ENCODE peak calls at places on chromosomes 5 and 9, in ten cellular contexts. One of them, this sample, is unnamed.

GRCh38 chr5:14097998-14098471 is 45.1 kb upstream of the TRIO start:
- DNase-seq in hypothalamus: no peak
- DNase-seq in NT2/D1: no peak
- DNase-seq in NCI-H460: no peak
- DNase-seq in posterior cingulate gyrus: no peak
- DNase-seq in NCI-H446: no peak
- DNase-seq in iPS DF 19.7: no peak
- DNase-seq in CD4-positive, CD25-positive, alpha-beta regulatory T cell: no peak
- DNase-seq in EL: peak; percentile 90
- DNase-seq in NCI-H1092 treated with DMSO at 0.1 percent for 48 hours: no peak
- DNase-seq in this sample: no peak

GRCh38 chr5:43193171-43193951 is 1.3 kb downstream of the NIM1K start:
- DNase-seq in hypothalamus: peak; percentile 5
- DNase-seq in NT2/D1: no peak
- DNase-seq in NCI-H460: peak; percentile 20
- DNase-seq in posterior cingulate gyrus: no peak
- DNase-seq in NCI-H446: peak; percentile 77
- DNase-seq in iPS DF 19.7: no peak
- DNase-seq in CD4-positive, CD25-positive, alpha-beta regulatory T cell: peak; percentile 13
- DNase-seq in EL: peak; percentile 90
- DNase-seq in NCI-H1092 treated with DMSO at 0.1 percent for 48 hours: peak; percentile 15
- DNase-seq in this sample: peak; percentile 59

GRCh38 chr5:169394371-169394770 is 93.4 kb upstream of the SLIT3 start:
- DNase-seq in hypothalamus: no peak
- DNase-seq in NT2/D1: no peak
- DNase-seq in NCI-H460: no peak
- DNase-seq in posterior cingulate gyrus: no peak
- DNase-seq in NCI-H446: no peak
- DNase-seq in iPS DF 19.7: no peak
- DNase-seq in CD4-positive, CD25-positive, alpha-beta regulatory T cell: no peak
- DNase-seq in EL: no peak
- DNase-seq in NCI-H1092 treated with DMSO at 0.1 percent for 48 hours: no peak
- DNase-seq in this sample: no peak

GRCh38 chr5:134371834-134372340 is 518 bp downstream of the UBE2B start:
- DNase-seq in hypothalamus: peak; percentile 47
- DNase-seq in NT2/D1: peak; percentile 32
- DNase-seq in NCI-H460: no peak
- DNase-seq in posterior cingulate gyrus: peak; percentile 28
- DNase-seq in NCI-H446: peak; percentile 6
- DNase-seq in iPS DF 19.7: no peak
- DNase-seq in CD4-positive, CD25-positive, alpha-beta regulatory T cell: peak; percentile 10
- DNase-seq in EL: peak; percentile 63
- DNase-seq in NCI-H1092 treated with DMSO at 0.1 percent for 48 hours: peak; percentile 40
- DNase-seq in this sample: peak; percentile 37

GRCh38 chr9:36011379-36011778 is 25.3 kb upstream of the RECK start:
- DNase-seq in hypothalamus: no peak
- DNase-seq in NT2/D1: no peak
- DNase-seq in NCI-H460: no peak
- DNase-seq in posterior cingulate gyrus: no peak
- DNase-seq in NCI-H446: no peak
- DNase-seq in iPS DF 19.7: no peak
- DNase-seq in CD4-positive, CD25-positive, alpha-beta regulatory T cell: no peak
- DNase-seq in EL: no peak
- DNase-seq in NCI-H1092 treated with DMSO at 0.1 percent for 48 hours: no peak
- DNase-seq in this sample: no peak

GRCh38 chr9:123418052-123418430 is 62.0 kb downstream of the CRB2 start:
- DNase-seq in hypothalamus: no peak
- DNase-seq in NT2/D1: no peak
- DNase-seq in NCI-H460: no peak
- DNase-seq in posterior cingulate gyrus: no peak
- DNase-seq in NCI-H446: no peak
- DNase-seq in iPS DF 19.7: no peak
- DNase-seq in CD4-positive, CD25-positive, alpha-beta regulatory T cell: no peak
- DNase-seq in EL: no peak
- DNase-seq in NCI-H1092 treated with DMSO at 0.1 percent for 48 hours: no peak
- DNase-seq in this sample: no peak

GRCh38 chr5:42807722-42808447 is 3.8 kb downstream of the SELENOP start:
- DNase-seq in hypothalamus: no peak
- DNase-seq in NT2/D1: no peak
- DNase-seq in NCI-H460: no peak
- DNase-seq in posterior cingulate gyrus: no peak
- DNase-seq in NCI-H446: no peak
- DNase-seq in iPS DF 19.7: no peak
- DNase-seq in CD4-positive, CD25-positive, alpha-beta regulatory T cell: no peak
- DNase-seq in EL: no peak
- DNase-seq in NCI-H1092 treated with DMSO at 0.1 percent for 48 hours: no peak
- DNase-seq in this sample: no peak

GRCh38 chr5:164449460-164449859 is 944.0 kb downstream of the MAT2B start:
- DNase-seq in hypothalamus: no peak
- DNase-seq in NT2/D1: no peak
- DNase-seq in NCI-H460: no peak
- DNase-seq in posterior cingulate gyrus: no peak
- DNase-seq in NCI-H446: no peak
- DNase-seq in iPS DF 19.7: no peak
- DNase-seq in CD4-positive, CD25-positive, alpha-beta regulatory T cell: no peak
- DNase-seq in EL: no peak
- DNase-seq in NCI-H1092 treated with DMSO at 0.1 percent for 48 hours: no peak
- DNase-seq in this sample: no peak

GRCh38 chr5:2223303-2223702 is 340.6 kb upstream of the IRX4 start:
- DNase-seq in hypothalamus: no peak
- DNase-seq in NT2/D1: no peak
- DNase-seq in NCI-H460: no peak
- DNase-seq in posterior cingulate gyrus: no peak
- DNase-seq in NCI-H446: peak; percentile 27
- DNase-seq in iPS DF 19.7: no peak
- DNase-seq in CD4-positive, CD25-positive, alpha-beta regulatory T cell: no peak
- DNase-seq in EL: no peak
- DNase-seq in NCI-H1092 treated with DMSO at 0.1 percent for 48 hours: no peak
- DNase-seq in this sample: no peak

GRCh38 chr9:133086894-133087293 is 25.1 kb downstream of the CEL start:
- DNase-seq in hypothalamus: no peak
- DNase-seq in NT2/D1: no peak
- DNase-seq in NCI-H460: no peak
- DNase-seq in posterior cingulate gyrus: no peak
- DNase-seq in NCI-H446: no peak
- DNase-seq in iPS DF 19.7: no peak
- DNase-seq in CD4-positive, CD25-positive, alpha-beta regulatory T cell: no peak
- DNase-seq in EL: no peak
- DNase-seq in NCI-H1092 treated with DMSO at 0.1 percent for 48 hours: no peak
- DNase-seq in this sample: no peak

GRCh38 chr9:5549671-5550650 is 39.6 kb downstream of the PDCD1LG2 start:
- DNase-seq in hypothalamus: no peak
- DNase-seq in NT2/D1: no peak
- DNase-seq in NCI-H460: no peak
- DNase-seq in posterior cingulate gyrus: no peak
- DNase-seq in NCI-H446: no peak
- DNase-seq in iPS DF 19.7: no peak
- DNase-seq in CD4-positive, CD25-positive, alpha-beta regulatory T cell: no peak
- DNase-seq in EL: peak; percentile 60
- DNase-seq in NCI-H1092 treated with DMSO at 0.1 percent for 48 hours: no peak
- DNase-seq in this sample: no peak

GRCh38 chr9:3751125-3751758 is 225.4 kb upstream of the RFX3 start:
- DNase-seq in hypothalamus: no peak
- DNase-seq in NT2/D1: no peak
- DNase-seq in NCI-H460: no peak
- DNase-seq in posterior cingulate gyrus: no peak
- DNase-seq in NCI-H446: no peak
- DNase-seq in iPS DF 19.7: no peak
- DNase-seq in CD4-positive, CD25-positive, alpha-beta regulatory T cell: no peak
- DNase-seq in EL: peak; percentile 56
- DNase-seq in NCI-H1092 treated with DMSO at 0.1 percent for 48 hours: no peak
- DNase-seq in this sample: no peak

GRCh38 chr9:82404484-82405280 is 416.1 kb downstream of the SPATA31D1 start:
- DNase-seq in hypothalamus: no peak
- DNase-seq in NT2/D1: no peak
- DNase-seq in NCI-H460: no peak
- DNase-seq in posterior cingulate gyrus: no peak
- DNase-seq in NCI-H446: no peak
- DNase-seq in iPS DF 19.7: no peak
- DNase-seq in CD4-positive, CD25-positive, alpha-beta regulatory T cell: no peak
- DNase-seq in EL: peak; percentile 21
- DNase-seq in NCI-H1092 treated with DMSO at 0.1 percent for 48 hours: no peak
- DNase-seq in this sample: no peak

GRCh38 chr9:91978739-91979414 is 28.8 kb upstream of the ROR2 start:
- DNase-seq in hypothalamus: no peak
- DNase-seq in NT2/D1: no peak
- DNase-seq in NCI-H460: peak; percentile 16
- DNase-seq in posterior cingulate gyrus: no peak
- DNase-seq in NCI-H446: peak; percentile 0
- DNase-seq in iPS DF 19.7: no peak
- DNase-seq in CD4-positive, CD25-positive, alpha-beta regulatory T cell: no peak
- DNase-seq in EL: peak; percentile 91
- DNase-seq in NCI-H1092 treated with DMSO at 0.1 percent for 48 hours: peak; percentile 7
- DNase-seq in this sample: no peak

GRCh38 chr5:150261231-150261630 is 28.3 kb downstream of the CAMK2A start:
- DNase-seq in hypothalamus: no peak
- DNase-seq in NT2/D1: no peak
- DNase-seq in NCI-H460: no peak
- DNase-seq in posterior cingulate gyrus: no peak
- DNase-seq in NCI-H446: no peak
- DNase-seq in iPS DF 19.7: no peak
- DNase-seq in CD4-positive, CD25-positive, alpha-beta regulatory T cell: no peak
- DNase-seq in EL: peak; percentile 18
- DNase-seq in NCI-H1092 treated with DMSO at 0.1 percent for 48 hours: no peak
- DNase-seq in this sample: no peak

GRCh38 chr9:111399211-111399739 is 69.3 kb upstream of the OR2K2 start:
- DNase-seq in hypothalamus: no peak
- DNase-seq in NT2/D1: no peak
- DNase-seq in NCI-H460: no peak
- DNase-seq in posterior cingulate gyrus: no peak
- DNase-seq in NCI-H446: no peak
- DNase-seq in iPS DF 19.7: no peak
- DNase-seq in CD4-positive, CD25-positive, alpha-beta regulatory T cell: no peak
- DNase-seq in EL: no peak
- DNase-seq in NCI-H1092 treated with DMSO at 0.1 percent for 48 hours: no peak
- DNase-seq in this sample: no peak

GRCh38 chr9:504921-505821 is 290.5 kb downstream of the DOCK8 start:
- DNase-seq in hypothalamus: peak; percentile 31
- DNase-seq in NT2/D1: no peak
- DNase-seq in NCI-H460: no peak
- DNase-seq in posterior cingulate gyrus: no peak
- DNase-seq in NCI-H446: no peak
- DNase-seq in iPS DF 19.7: no peak
- DNase-seq in CD4-positive, CD25-positive, alpha-beta regulatory T cell: peak; percentile 4
- DNase-seq in EL: no peak
- DNase-seq in NCI-H1092 treated with DMSO at 0.1 percent for 48 hours: no peak
- DNase-seq in this sample: no peak

GRCh38 chr9:124297553-124297905 is 39.8 kb downstream of the NEK6 start:
- DNase-seq in hypothalamus: no peak
- DNase-seq in NT2/D1: peak; percentile 91
- DNase-seq in NCI-H460: peak; percentile 41
- DNase-seq in posterior cingulate gyrus: no peak
- DNase-seq in NCI-H446: peak; percentile 22
- DNase-seq in iPS DF 19.7: peak; percentile 50
- DNase-seq in CD4-positive, CD25-positive, alpha-beta regulatory T cell: no peak
- DNase-seq in EL: peak; percentile 98
- DNase-seq in NCI-H1092 treated with DMSO at 0.1 percent for 48 hours: no peak
- DNase-seq in this sample: no peak

GRCh38 chr5:106875591-106876297 is 795.0 kb downstream of the EFNA5 start:
- DNase-seq in hypothalamus: no peak
- DNase-seq in NT2/D1: peak; percentile 36
- DNase-seq in NCI-H460: peak; percentile 45
- DNase-seq in posterior cingulate gyrus: no peak
- DNase-seq in NCI-H446: no peak
- DNase-seq in iPS DF 19.7: no peak
- DNase-seq in CD4-positive, CD25-positive, alpha-beta regulatory T cell: no peak
- DNase-seq in EL: no peak
- DNase-seq in NCI-H1092 treated with DMSO at 0.1 percent for 48 hours: no peak
- DNase-seq in this sample: no peak

GRCh38 chr5:160693831-160694473 is 158.1 kb downstream of the ATP10B start:
- DNase-seq in hypothalamus: no peak
- DNase-seq in NT2/D1: no peak
- DNase-seq in NCI-H460: no peak
- DNase-seq in posterior cingulate gyrus: no peak
- DNase-seq in NCI-H446: no peak
- DNase-seq in iPS DF 19.7: no peak
- DNase-seq in CD4-positive, CD25-positive, alpha-beta regulatory T cell: no peak
- DNase-seq in EL: no peak
- DNase-seq in NCI-H1092 treated with DMSO at 0.1 percent for 48 hours: no peak
- DNase-seq in this sample: no peak

GRCh38 chr5:10648806-10649517 is 85.1 kb downstream of the ANKRD33B start:
- DNase-seq in hypothalamus: no peak
- DNase-seq in NT2/D1: no peak
- DNase-seq in NCI-H460: no peak
- DNase-seq in posterior cingulate gyrus: no peak
- DNase-seq in NCI-H446: no peak
- DNase-seq in iPS DF 19.7: no peak
- DNase-seq in CD4-positive, CD25-positive, alpha-beta regulatory T cell: no peak
- DNase-seq in EL: no peak
- DNase-seq in NCI-H1092 treated with DMSO at 0.1 percent for 48 hours: no peak
- DNase-seq in this sample: no peak

GRCh38 chr5:148540636-148541035 is 113.7 kb downstream of the HTR4 start:
- DNase-seq in hypothalamus: no peak
- DNase-seq in NT2/D1: no peak
- DNase-seq in NCI-H460: no peak
- DNase-seq in posterior cingulate gyrus: no peak
- DNase-seq in NCI-H446: no peak
- DNase-seq in iPS DF 19.7: no peak
- DNase-seq in CD4-positive, CD25-positive, alpha-beta regulatory T cell: no peak
- DNase-seq in EL: peak; percentile 6
- DNase-seq in NCI-H1092 treated with DMSO at 0.1 percent for 48 hours: no peak
- DNase-seq in this sample: no peak

GRCh38 chr5:174311531-174312269 is 266.2 kb downstream of the NSG2 start:
- DNase-seq in hypothalamus: peak; percentile 53
- DNase-seq in NT2/D1: peak; percentile 59
- DNase-seq in NCI-H460: peak; percentile 40
- DNase-seq in posterior cingulate gyrus: peak; percentile 79
- DNase-seq in NCI-H446: peak; percentile 43
- DNase-seq in iPS DF 19.7: no peak
- DNase-seq in CD4-positive, CD25-positive, alpha-beta regulatory T cell: peak; percentile 7
- DNase-seq in EL: peak; percentile 56
- DNase-seq in NCI-H1092 treated with DMSO at 0.1 percent for 48 hours: peak; percentile 46
- DNase-seq in this sample: peak; percentile 43

GRCh38 chr9:128689293-128689770 is 310 bp downstream of the SET start:
- DNase-seq in hypothalamus: no peak
- DNase-seq in NT2/D1: no peak
- DNase-seq in NCI-H460: no peak
- DNase-seq in posterior cingulate gyrus: peak; percentile 28
- DNase-seq in NCI-H446: peak; percentile 59
- DNase-seq in iPS DF 19.7: no peak
- DNase-seq in CD4-positive, CD25-positive, alpha-beta regulatory T cell: peak; percentile 60
- DNase-seq in EL: no peak
- DNase-seq in NCI-H1092 treated with DMSO at 0.1 percent for 48 hours: no peak
- DNase-seq in this sample: no peak

GRCh38 chr5:149938272-149938671 is 6.3 kb downstream of the PDE6A start:
- DNase-seq in hypothalamus: no peak
- DNase-seq in NT2/D1: no peak
- DNase-seq in NCI-H460: peak; percentile 66
- DNase-seq in posterior cingulate gyrus: no peak
- DNase-seq in NCI-H446: no peak
- DNase-seq in iPS DF 19.7: no peak
- DNase-seq in CD4-positive, CD25-positive, alpha-beta regulatory T cell: no peak
- DNase-seq in EL: peak; percentile 89
- DNase-seq in NCI-H1092 treated with DMSO at 0.1 percent for 48 hours: no peak
- DNase-seq in this sample: no peak

GRCh38 chr5:109865636-109866035 is 175.9 kb downstream of the MAN2A1 start:
- DNase-seq in hypothalamus: no peak
- DNase-seq in NT2/D1: no peak
- DNase-seq in NCI-H460: no peak
- DNase-seq in posterior cingulate gyrus: no peak
- DNase-seq in NCI-H446: peak; percentile 62
- DNase-seq in iPS DF 19.7: no peak
- DNase-seq in CD4-positive, CD25-positive, alpha-beta regulatory T cell: no peak
- DNase-seq in EL: peak; percentile 89
- DNase-seq in NCI-H1092 treated with DMSO at 0.1 percent for 48 hours: no peak
- DNase-seq in this sample: no peak

GRCh38 chr9:22975921-22976320 is 529.3 kb downstream of the DMRTA1 start:
- DNase-seq in hypothalamus: no peak
- DNase-seq in NT2/D1: no peak
- DNase-seq in NCI-H460: no peak
- DNase-seq in posterior cingulate gyrus: no peak
- DNase-seq in NCI-H446: no peak
- DNase-seq in iPS DF 19.7: no peak
- DNase-seq in CD4-positive, CD25-positive, alpha-beta regulatory T cell: no peak
- DNase-seq in EL: peak; percentile 5
- DNase-seq in NCI-H1092 treated with DMSO at 0.1 percent for 48 hours: no peak
- DNase-seq in this sample: no peak

GRCh38 chr5:153372433-153373167 is 117.9 kb upstream of the GRIA1 start:
- DNase-seq in hypothalamus: no peak
- DNase-seq in NT2/D1: no peak
- DNase-seq in NCI-H460: no peak
- DNase-seq in posterior cingulate gyrus: no peak
- DNase-seq in NCI-H446: no peak
- DNase-seq in iPS DF 19.7: no peak
- DNase-seq in CD4-positive, CD25-positive, alpha-beta regulatory T cell: no peak
- DNase-seq in EL: no peak
- DNase-seq in NCI-H1092 treated with DMSO at 0.1 percent for 48 hours: peak; percentile 61
- DNase-seq in this sample: no peak